ENCODE peak calls at places on chromosome 19, in seven cellular contexts. Z is right cardiac atrium, M is lower lobe of right lung, D is A673, R is WERI-Rb-1, L is mammary epithelial cell, O is uterus. U is an unnamed sample.
A peak's percentile ranks its signal among the peaks of the same experiment; 100 is the strongest.

GRCh38 chr19:4832776-4833175 is 1.3 kb upstream of the TICAM1 start:
- DNase-seq in M (no peak), L (no peak), Z (no peak), D (no peak), O (no peak), R (no peak), U (no peak)

GRCh38 chr19:4524808-4525562 is 6.7 kb upstream of the PLIN4 start:
- DNase-seq in O (no peak), Z (no peak), D (peak; percentile 63), M (no peak), R (peak; percentile 69), L (peak; percentile 30), U (no peak)

GRCh38 chr19:43675269-43675879 is 5.4 kb upstream of the PLAUR start:
- DNase-seq in Z (no peak), M (no peak), D (no peak), L (peak; percentile 100), R (no peak), O (no peak), U (no peak)

GRCh38 chr19:45110811-45111210 is 17.8 kb downstream of the PPP1R37 start:
- DNase-seq in M (no peak), D (no peak), O (no peak), R (no peak), L (no peak), Z (no peak), U (no peak)

GRCh38 chr19:39200066-39200817 is 3.5 kb downstream of the NCCRP1 start:
- DNase-seq in L (no peak), R (no peak), M (no peak), Z (no peak), O (no peak), D (no peak), U (no peak)

GRCh38 chr19:32203161-32203560 is 142.2 kb upstream of the ZNF507 start:
- DNase-seq in R (no peak), O (no peak), D (no peak), M (no peak), Z (no peak), L (no peak), U (no peak)

GRCh38 chr19:1884291-1884718 is 991 bp downstream of the ABHD17A start:
- DNase-seq in L (no peak), Z (no peak), D (no peak), O (no peak), R (no peak), M (no peak), U (no peak)

GRCh38 chr19:4552546-4552819 is 7.0 kb downstream of the SEMA6B start:
- DNase-seq in Z (no peak), D (no peak), R (no peak), L (no peak), M (no peak), O (no peak), U (no peak)

GRCh38 chr19:10514211-10515145 is 2.8 kb downstream of the S1PR5 start:
- DNase-seq in Z (no peak), R (no peak), M (no peak), O (no peak), D (peak; percentile 48), L (no peak), U (no peak)

GRCh38 chr19:52689804-52690394 is 44.9 kb downstream of the ZNF611 start:
- DNase-seq in L (no peak), R (peak; percentile 31), Z (peak; percentile 49), D (no peak), M (peak; percentile 66), O (peak; percentile 39), U (peak; percentile 70)

GRCh38 chr19:45075215-45076028 is 856 bp downstream of the ZNF296 start:
- DNase-seq in R (peak; percentile 85), L (no peak), Z (peak; percentile 78), O (no peak), M (peak; percentile 95), D (no peak), U (peak; percentile 47)

DNA sequence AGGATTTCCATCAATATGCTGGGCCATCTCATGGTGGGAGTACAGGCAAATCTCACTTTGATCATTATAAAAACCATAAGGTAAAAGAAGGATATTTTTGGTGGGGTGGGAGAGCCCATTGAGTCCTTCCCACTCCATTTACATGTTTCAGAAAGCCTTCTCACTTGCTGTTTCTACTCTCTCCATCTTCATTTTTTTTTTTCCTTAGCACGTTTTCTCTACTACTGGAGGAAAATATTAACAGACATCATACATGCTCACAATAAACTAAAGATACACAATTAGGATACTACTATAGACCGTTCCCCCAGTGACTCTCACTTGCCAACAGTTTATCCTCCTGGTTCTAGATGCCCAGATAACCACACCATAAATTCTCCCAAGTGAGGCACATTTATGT is 1.8 kb upstream of the AKAP8 start:
- DNase-seq in O (no peak), L (no peak), Z (no peak), R (no peak), D (no peak), M (no peak), U (no peak)
- H3K27ac ChIP-seq in O (no peak overlapping the region), L (no peak overlapping the region), Z (no peak overlapping the region), R (no peak overlapping the region), D (peak overlapping the region; percentile 11), M (no peak overlapping the region), U (no peak overlapping the region)

DNA sequence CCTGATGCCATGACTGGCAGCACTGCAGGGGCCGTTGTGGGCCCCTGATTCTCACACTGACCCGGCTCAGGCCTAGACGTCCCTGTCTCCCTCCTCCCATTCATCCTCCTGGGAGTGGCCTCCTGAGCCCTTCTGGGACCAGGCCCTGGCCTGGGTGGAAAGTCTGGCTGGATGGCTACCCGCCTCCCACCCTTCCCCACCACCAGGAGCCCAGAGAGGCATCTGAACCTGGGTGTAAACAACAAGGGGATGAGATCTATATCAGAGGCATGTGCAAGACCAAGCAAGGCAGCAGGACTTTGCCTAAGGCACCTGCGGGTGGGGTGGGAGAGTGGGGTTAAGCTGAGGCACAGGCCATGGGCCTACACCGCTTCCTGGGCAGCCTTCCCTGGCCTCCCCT is 22.0 kb upstream of the ASPDH start:
- DNase-seq in M (no peak), O (no peak), R (no peak), L (no peak), D (no peak), Z (no peak), U (no peak)
- H3K27ac ChIP-seq in M (no peak overlapping the region), O (no peak overlapping the region), R (no peak overlapping the region), L (no peak overlapping the region), D (no peak overlapping the region), Z (no peak overlapping the region), U (no peak overlapping the region)

GRCh38 chr19:14102102-14102696 is 11.6 kb upstream of the SAMD1 start:
- DNase-seq in O (no peak), L (peak; percentile 48), M (no peak), D (no peak), Z (peak; percentile 29), R (no peak), U (no peak)
- H3K27ac ChIP-seq in O (no peak overlapping the region), L (no peak overlapping the region), M (no peak overlapping the region), D (no peak overlapping the region), Z (peak overlapping the region; percentile 48), R (no peak overlapping the region), U (peak overlapping the region; percentile 30)

GRCh38 chr19:57320180-57321084 is at the start of gene ZNF543:
- DNase-seq in D (peak; percentile 98), L (peak; percentile 96), M (peak; percentile 97), Z (peak; percentile 97), R (peak; percentile 96), O (peak; percentile 90), U (peak; percentile 95)
- H3K27ac ChIP-seq in D (peak within 1 kb of the TSS; percentile 88), L (peak within 1 kb of the TSS; percentile 72), M (peak within 1 kb of the TSS; percentile 87), Z (peak within 1 kb of the TSS; percentile 83), R (peak within 1 kb of the TSS; percentile 93), O (peak within 1 kb of the TSS; percentile 83), U (peak within 1 kb of the TSS; percentile 87)

U was measured in ascending aorta.